ENCODE peak calls at places on chromosomes 7 and 10, in ten cellular contexts. U, L, X, T, N, K, F, P, A and Y are unnamed samples.

GRCh38 chr7:10474048-10474447 is 499.6 kb upstream of the PHF14 start:
- DNase-seq in U (no peak), L (no peak), P (no peak), K (no peak), F (no peak), N (no peak), X (no peak), T (peak), A (no peak), Y (no peak)

GRCh38 chr10:119341236-119342016 is 134.1 kb downstream of the GRK5 start:
- DNase-seq in P (no peak), A (no peak), X (no peak), K (peak), U (peak), L (peak), N (peak), T (no peak), F (peak), Y (no peak)

GRCh38 chr7:135167360-135167759 is 3.1 kb downstream of the CYREN start:
- DNase-seq in N (no peak), X (no peak), U (no peak), L (no peak), P (no peak), A (no peak), F (no peak), T (no peak), K (no peak), Y (no peak)

GRCh38 chr10:89861584-89862287 is 160.3 kb downstream of the KIF20B start:
- DNase-seq in T (no peak), P (no peak), A (no peak), U (peak), X (no peak), N (no peak), F (peak), L (peak), K (no peak), Y (no peak)

GRCh38 chr10:72855790-72856189 is 37.7 kb upstream of the OIT3 start:
- DNase-seq in U (no peak), A (no peak), P (no peak), L (no peak), F (no peak), X (no peak), N (no peak), K (no peak), T (no peak), Y (no peak)

GRCh38 chr10:22534849-22535604 is 179.4 kb downstream of the PIP4K2A start:
- DNase-seq in F (no peak), A (no peak), K (no peak), X (no peak), N (no peak), T (no peak), U (peak), P (no peak), L (no peak), Y (no peak)

GRCh38 chr10:119749455-119749854 is 23.6 kb downstream of the INPP5F start:
- DNase-seq in K (no peak), A (no peak), T (no peak), P (no peak), N (no peak), L (no peak), F (no peak), X (no peak), U (no peak), Y (no peak)

GRCh38 chr7:28140964-28141363 is 39.6 kb downstream of the JAZF1 start:
- DNase-seq in P (no peak), X (no peak), A (no peak), F (no peak), N (no peak), U (peak), L (no peak), K (no peak), T (no peak), Y (no peak)

GRCh38 chr7:110764852-110765251 is 326.1 kb upstream of the LRRN3 start:
- DNase-seq in K (no peak), X (no peak), F (no peak), N (no peak), U (no peak), P (no peak), T (no peak), L (no peak), A (no peak), Y (no peak)

GRCh38 chr7:116673504-116673865 is 1.5 kb downstream of the MET start:
- DNase-seq in T (no peak), K (no peak), P (no peak), X (no peak), F (no peak), N (no peak), U (no peak), A (no peak), L (no peak), Y (no peak)

GRCh38 chr10:71912431-71912830 is 51.8 kb upstream of the CHST3 start:
- DNase-seq in F (peak), P (no peak), N (no peak), X (no peak), U (no peak), A (no peak), L (no peak), T (no peak), K (no peak), Y (no peak)

GRCh38 chr7:492714-493065 is 27.0 kb downstream of the PDGFA start:
- DNase-seq in U (no peak), T (no peak), P (peak), F (no peak), L (no peak), A (no peak), K (no peak), X (peak), N (no peak), Y (peak)

GRCh38 chr10:31353574-31353973 is 34.6 kb downstream of the ZEB1 start:
- DNase-seq in P (no peak), N (peak), A (no peak), K (no peak), L (no peak), U (peak), T (peak), F (peak), X (no peak), Y (no peak)

GRCh38 chr10:112362833-112363232 is 11.1 kb upstream of the ACSL5 start:
- DNase-seq in F (peak), U (peak), P (peak), N (no peak), X (no peak), A (no peak), L (no peak), T (no peak), K (no peak), Y (no peak)

GRCh38 chr10:35384265-35384868 is 48.1 kb downstream of the CCNY start:
- DNase-seq in F (peak), U (no peak), N (no peak), A (no peak), T (no peak), X (no peak), L (no peak), P (no peak), K (no peak), Y (no peak)

GRCh38 chr7:33981221-33981620 is 75.9 kb downstream of the BMPER start:
- DNase-seq in K (no peak), X (no peak), N (no peak), U (no peak), L (no peak), P (no peak), A (no peak), T (no peak), F (no peak), Y (no peak)

GRCh38 chr10:86758231-86759072 is 2.0 kb downstream of the BMPR1A start:
- DNase-seq in L (no peak), A (no peak), X (no peak), N (no peak), K (no peak), P (no peak), U (peak), T (no peak), F (peak), Y (no peak)

GRCh38 chr7:52944916-52945315 is 90.5 kb upstream of the POM121L12 start:
- DNase-seq in U (no peak), L (no peak), N (no peak), K (no peak), P (no peak), X (no peak), T (no peak), A (no peak), F (peak), Y (no peak)

GRCh38 chr7:137453356-137453755 is 109.8 kb upstream of the PTN start:
- DNase-seq in A (no peak), F (no peak), T (no peak), K (no peak), L (no peak), X (no peak), U (no peak), P (no peak), N (no peak), Y (no peak)

GRCh38 chr7:934469-935320 is 19.8 kb downstream of the ADAP1 start:
- DNase-seq in U (no peak), L (no peak), P (peak), X (no peak), A (no peak), K (no peak), N (no peak), F (no peak), T (no peak), Y (no peak)

GRCh38 chr7:72213769-72214168 is 198.4 kb downstream of the CALN1 start:
- DNase-seq in N (no peak), U (no peak), F (no peak), K (no peak), X (no peak), A (no peak), P (no peak), L (no peak), T (no peak), Y (no peak)

GRCh38 chr10:74981831-74982633 is 129.4 kb upstream of the SAMD8 start:
- DNase-seq in A (no peak), X (no peak), L (no peak), T (no peak), U (no peak), P (no peak), K (no peak), F (no peak), N (no peak), Y (peak)

GRCh38 chr7:141362580-141363435 is 188.4 kb upstream of the AGK start:
- DNase-seq in A (peak), X (peak), P (no peak), F (peak), U (peak), L (no peak), N (no peak), T (peak), K (no peak), Y (no peak)

GRCh38 chr7:5383314-5384098 is 40.1 kb downstream of the TNRC18 start:
- DNase-seq in N (no peak), K (no peak), F (no peak), P (no peak), U (no peak), L (no peak), A (no peak), X (no peak), T (no peak), Y (no peak)

GRCh38 chr10:52801951-52802350 is 29.4 kb upstream of the MBL2 start:
- DNase-seq in P (no peak), F (peak), U (peak), N (no peak), X (no peak), A (peak), T (no peak), L (no peak), K (no peak), Y (no peak)

GRCh38 chr7:43456200-43456599 is 126.7 kb upstream of the STK17A start:
- DNase-seq in X (no peak), K (no peak), F (no peak), U (no peak), P (no peak), T (no peak), L (no peak), A (no peak), N (no peak), Y (no peak)

GRCh38 chr7:120950026-120950538 is 495 bp upstream of the ING3 start:
- DNase-seq in N (no peak), F (no peak), K (no peak), U (no peak), P (no peak), X (no peak), A (no peak), T (no peak), L (no peak), Y (no peak)

GRCh38 chr7:92517626-92518025 is 10.7 kb downstream of the PEX1 start:
- DNase-seq in A (peak), K (no peak), U (no peak), P (no peak), N (no peak), T (no peak), X (no peak), L (no peak), F (peak), Y (no peak)

GRCh38 chr10:47282005-47282656 is 17.9 kb upstream of the GDF10 start:
- DNase-seq in K (no peak), P (no peak), T (no peak), A (no peak), F (no peak), L (no peak), N (no peak), U (no peak), X (no peak), Y (no peak)

GRCh38 chr10:10860455-10860976 is 157.2 kb upstream of the CELF2 start:
- DNase-seq in K (no peak), T (no peak), X (no peak), A (no peak), P (no peak), L (no peak), N (no peak), F (no peak), U (no peak), Y (no peak)

GRCh38 chr10:121413951-121414350 is 184.3 kb downstream of the FGFR2 start:
- DNase-seq in U (no peak), L (no peak), A (no peak), F (no peak), N (no peak), T (no peak), X (no peak), P (no peak), K (no peak), Y (no peak)

GRCh38 chr7:92904292-92905131 is 68.1 kb upstream of the CDK6 start:
- DNase-seq in K (peak), X (no peak), F (peak), T (peak), U (peak), P (no peak), L (peak), A (peak), N (peak), Y (no peak)

GRCh38 chr7:49773082-49773938 is at the start of gene VWC2:
- DNase-seq in P (peak), F (no peak), K (no peak), X (no peak), U (no peak), L (no peak), T (no peak), A (no peak), N (no peak), Y (no peak)

GRCh38 chr10:28411648-28412047 is 108.8 kb upstream of the MPP7 start:
- DNase-seq in N (no peak), K (no peak), L (no peak), X (no peak), U (no peak), F (peak), T (no peak), A (no peak), P (no peak), Y (no peak)

GRCh38 chr10:114412907-114413386 is 8.6 kb upstream of the AFAP1L2 start:
- DNase-seq in N (no peak), K (no peak), A (no peak), T (no peak), U (peak), P (no peak), X (no peak), F (peak), L (no peak), Y (no peak)

GRCh38 chr10:71505366-71505760 is 108.6 kb downstream of the CDH23 start:
- DNase-seq in F (no peak), U (no peak), L (no peak), X (no peak), A (no peak), T (no peak), P (no peak), K (no peak), N (no peak), Y (no peak)

GRCh38 chr7:139016931-139017511 is 18.8 kb downstream of the ZC3HAV1L start:
- DNase-seq in N (peak), X (peak), K (peak), A (peak), F (peak), T (no peak), L (peak), U (peak), P (peak), Y (peak)

GRCh38 chr10:125549656-125550055 is 133.3 kb downstream of the TEX36 start:
- DNase-seq in A (no peak), F (no peak), N (no peak), U (no peak), X (no peak), P (no peak), K (no peak), L (no peak), T (no peak), Y (no peak)

GRCh38 chr10:110502851-110503301 is 5.2 kb downstream of the DUSP5 start:
- DNase-seq in K (no peak), N (no peak), X (peak), P (no peak), F (no peak), A (peak), T (no peak), L (no peak), U (peak), Y (no peak)